ENCODE peak calls at places on chromosomes 2 and 18, in four cellular contexts. One of them, this sample, is unnamed.

GRCh38 chr18:77068890-77069312 is 63.7 kb downstream of the MBP start:
- DNase-seq in stimulated activated CD8-positive, alpha-beta memory T cell treated with anti-CD3 and anti-CD28 coated beads, Interleukin-7, amount 100 ng/mL, for 24 hours: no peak
- DNase-seq in stimulated activated CD4-positive, alpha-beta T cell treated with anti-CD3 and anti-CD28 coated beads, Interleukin-15, amount 100 ng/mL, for 24 hours: no peak
- DNase-seq in dorsolateral prefrontal cortex: no peak
- DNase-seq in this sample: no peak

GRCh38 chr2:126945118-126945517 is 46.4 kb downstream of the TEX51 start:
- DNase-seq in stimulated activated CD8-positive, alpha-beta memory T cell treated with anti-CD3 and anti-CD28 coated beads, Interleukin-7, amount 100 ng/mL, for 24 hours: no peak
- DNase-seq in dorsolateral prefrontal cortex: no peak
- DNase-seq in stimulated activated CD4-positive, alpha-beta T cell treated with anti-CD3 and anti-CD28 coated beads, Interleukin-15, amount 100 ng/mL, for 24 hours: no peak
- DNase-seq in this sample: no peak

GRCh38 chr2:135638825-135639224 is 102.8 kb upstream of the UBXN4 start:
- DNase-seq in stimulated activated CD4-positive, alpha-beta T cell treated with anti-CD3 and anti-CD28 coated beads, Interleukin-15, amount 100 ng/mL, for 24 hours: no peak
- DNase-seq in stimulated activated CD8-positive, alpha-beta memory T cell treated with anti-CD3 and anti-CD28 coated beads, Interleukin-7, amount 100 ng/mL, for 24 hours: no peak
- DNase-seq in dorsolateral prefrontal cortex: no peak
- DNase-seq in this sample: no peak

GRCh38 chr2:172038604-172039003 is 38.9 kb downstream of the METAP1D start:
- DNase-seq in stimulated activated CD8-positive, alpha-beta memory T cell treated with anti-CD3 and anti-CD28 coated beads, Interleukin-7, amount 100 ng/mL, for 24 hours: no peak
- DNase-seq in stimulated activated CD4-positive, alpha-beta T cell treated with anti-CD3 and anti-CD28 coated beads, Interleukin-15, amount 100 ng/mL, for 24 hours: no peak
- DNase-seq in dorsolateral prefrontal cortex: no peak
- DNase-seq in this sample: no peak

GRCh38 chr2:39682078-39682477 is 16.4 kb downstream of the TMEM178A start:
- DNase-seq in stimulated activated CD8-positive, alpha-beta memory T cell treated with anti-CD3 and anti-CD28 coated beads, Interleukin-7, amount 100 ng/mL, for 24 hours: no peak
- DNase-seq in dorsolateral prefrontal cortex: no peak
- DNase-seq in stimulated activated CD4-positive, alpha-beta T cell treated with anti-CD3 and anti-CD28 coated beads, Interleukin-15, amount 100 ng/mL, for 24 hours: no peak
- DNase-seq in this sample: no peak

GRCh38 chr18:57533399-57533884 is 53.1 kb downstream of the FECH start:
- DNase-seq in stimulated activated CD4-positive, alpha-beta T cell treated with anti-CD3 and anti-CD28 coated beads, Interleukin-15, amount 100 ng/mL, for 24 hours: no peak
- DNase-seq in dorsolateral prefrontal cortex: no peak
- DNase-seq in stimulated activated CD8-positive, alpha-beta memory T cell treated with anti-CD3 and anti-CD28 coated beads, Interleukin-7, amount 100 ng/mL, for 24 hours: no peak
- DNase-seq in this sample: no peak

GRCh38 chr2:132701810-132702209 is 31.8 kb upstream of the LYPD1 start:
- DNase-seq in stimulated activated CD4-positive, alpha-beta T cell treated with anti-CD3 and anti-CD28 coated beads, Interleukin-15, amount 100 ng/mL, for 24 hours: no peak
- DNase-seq in dorsolateral prefrontal cortex: no peak
- DNase-seq in stimulated activated CD8-positive, alpha-beta memory T cell treated with anti-CD3 and anti-CD28 coated beads, Interleukin-7, amount 100 ng/mL, for 24 hours: no peak
- DNase-seq in this sample: no peak

GRCh38 chr2:66866331-66867037 is 431.6 kb downstream of the MEIS1 start:
- DNase-seq in stimulated activated CD8-positive, alpha-beta memory T cell treated with anti-CD3 and anti-CD28 coated beads, Interleukin-7, amount 100 ng/mL, for 24 hours: no peak
- DNase-seq in stimulated activated CD4-positive, alpha-beta T cell treated with anti-CD3 and anti-CD28 coated beads, Interleukin-15, amount 100 ng/mL, for 24 hours: no peak
- DNase-seq in dorsolateral prefrontal cortex: no peak
- DNase-seq in this sample: no peak

GRCh38 chr2:44120428-44120827 is 48.2 kb upstream of the PPM1B start:
- DNase-seq in stimulated activated CD8-positive, alpha-beta memory T cell treated with anti-CD3 and anti-CD28 coated beads, Interleukin-7, amount 100 ng/mL, for 24 hours: no peak
- DNase-seq in stimulated activated CD4-positive, alpha-beta T cell treated with anti-CD3 and anti-CD28 coated beads, Interleukin-15, amount 100 ng/mL, for 24 hours: peak; percentile 39
- DNase-seq in dorsolateral prefrontal cortex: no peak
- DNase-seq in this sample: no peak

GRCh38 chr2:55247025-55247424 is 14.5 kb downstream of the RPS27A start:
- DNase-seq in stimulated activated CD4-positive, alpha-beta T cell treated with anti-CD3 and anti-CD28 coated beads, Interleukin-15, amount 100 ng/mL, for 24 hours: no peak
- DNase-seq in dorsolateral prefrontal cortex: no peak
- DNase-seq in stimulated activated CD8-positive, alpha-beta memory T cell treated with anti-CD3 and anti-CD28 coated beads, Interleukin-7, amount 100 ng/mL, for 24 hours: no peak
- DNase-seq in this sample: no peak

GRCh38 chr2:120826716-120827410 is 91.2 kb downstream of the GLI2 start:
- DNase-seq in stimulated activated CD4-positive, alpha-beta T cell treated with anti-CD3 and anti-CD28 coated beads, Interleukin-15, amount 100 ng/mL, for 24 hours: no peak
- DNase-seq in stimulated activated CD8-positive, alpha-beta memory T cell treated with anti-CD3 and anti-CD28 coated beads, Interleukin-7, amount 100 ng/mL, for 24 hours: no peak
- DNase-seq in dorsolateral prefrontal cortex: no peak
- DNase-seq in this sample: peak; percentile 55

GRCh38 chr2:191838526-191838925 is 8.4 kb downstream of the CAVIN2 start:
- DNase-seq in stimulated activated CD8-positive, alpha-beta memory T cell treated with anti-CD3 and anti-CD28 coated beads, Interleukin-7, amount 100 ng/mL, for 24 hours: no peak
- DNase-seq in stimulated activated CD4-positive, alpha-beta T cell treated with anti-CD3 and anti-CD28 coated beads, Interleukin-15, amount 100 ng/mL, for 24 hours: no peak
- DNase-seq in dorsolateral prefrontal cortex: no peak
- DNase-seq in this sample: no peak

GRCh38 chr2:43000242-43001054 is 208.1 kb upstream of the HAAO start:
- DNase-seq in dorsolateral prefrontal cortex: peak; percentile 73
- DNase-seq in stimulated activated CD8-positive, alpha-beta memory T cell treated with anti-CD3 and anti-CD28 coated beads, Interleukin-7, amount 100 ng/mL, for 24 hours: no peak
- DNase-seq in stimulated activated CD4-positive, alpha-beta T cell treated with anti-CD3 and anti-CD28 coated beads, Interleukin-15, amount 100 ng/mL, for 24 hours: no peak
- DNase-seq in this sample: peak; percentile 48

GRCh38 chr2:85792783-85793441 is 39.1 kb downstream of the ATOH8 start:
- DNase-seq in dorsolateral prefrontal cortex: no peak
- DNase-seq in stimulated activated CD8-positive, alpha-beta memory T cell treated with anti-CD3 and anti-CD28 coated beads, Interleukin-7, amount 100 ng/mL, for 24 hours: no peak
- DNase-seq in stimulated activated CD4-positive, alpha-beta T cell treated with anti-CD3 and anti-CD28 coated beads, Interleukin-15, amount 100 ng/mL, for 24 hours: no peak
- DNase-seq in this sample: peak; percentile 46

GRCh38 chr18:59699750-59700534 is 2.7 kb upstream of the CCBE1 start:
- DNase-seq in stimulated activated CD8-positive, alpha-beta memory T cell treated with anti-CD3 and anti-CD28 coated beads, Interleukin-7, amount 100 ng/mL, for 24 hours: no peak
- DNase-seq in dorsolateral prefrontal cortex: no peak
- DNase-seq in stimulated activated CD4-positive, alpha-beta T cell treated with anti-CD3 and anti-CD28 coated beads, Interleukin-15, amount 100 ng/mL, for 24 hours: no peak
- DNase-seq in this sample: no peak

GRCh38 chr2:182543746-182544525 is 117.1 kb upstream of the PDE1A start:
- DNase-seq in dorsolateral prefrontal cortex: no peak
- DNase-seq in stimulated activated CD8-positive, alpha-beta memory T cell treated with anti-CD3 and anti-CD28 coated beads, Interleukin-7, amount 100 ng/mL, for 24 hours: no peak
- DNase-seq in stimulated activated CD4-positive, alpha-beta T cell treated with anti-CD3 and anti-CD28 coated beads, Interleukin-15, amount 100 ng/mL, for 24 hours: no peak
- DNase-seq in this sample: no peak

GRCh38 chr2:54915101-54915500 is 135.2 kb downstream of the RTN4 start:
- DNase-seq in dorsolateral prefrontal cortex: no peak
- DNase-seq in stimulated activated CD4-positive, alpha-beta T cell treated with anti-CD3 and anti-CD28 coated beads, Interleukin-15, amount 100 ng/mL, for 24 hours: no peak
- DNase-seq in stimulated activated CD8-positive, alpha-beta memory T cell treated with anti-CD3 and anti-CD28 coated beads, Interleukin-7, amount 100 ng/mL, for 24 hours: no peak
- DNase-seq in this sample: no peak

GRCh38 chr2:217935901-217936684 is 66.7 kb downstream of the TNS1 start:
- DNase-seq in stimulated activated CD4-positive, alpha-beta T cell treated with anti-CD3 and anti-CD28 coated beads, Interleukin-15, amount 100 ng/mL, for 24 hours: no peak
- DNase-seq in dorsolateral prefrontal cortex: no peak
- DNase-seq in stimulated activated CD8-positive, alpha-beta memory T cell treated with anti-CD3 and anti-CD28 coated beads, Interleukin-7, amount 100 ng/mL, for 24 hours: no peak
- DNase-seq in this sample: no peak

GRCh38 chr2:14761118-14761517 is 128.6 kb downstream of the LRATD1 start:
- DNase-seq in stimulated activated CD8-positive, alpha-beta memory T cell treated with anti-CD3 and anti-CD28 coated beads, Interleukin-7, amount 100 ng/mL, for 24 hours: no peak
- DNase-seq in stimulated activated CD4-positive, alpha-beta T cell treated with anti-CD3 and anti-CD28 coated beads, Interleukin-15, amount 100 ng/mL, for 24 hours: no peak
- DNase-seq in dorsolateral prefrontal cortex: no peak
- DNase-seq in this sample: no peak

GRCh38 chr2:72825271-72826155 is at the start of gene EXOC6B:
- DNase-seq in stimulated activated CD8-positive, alpha-beta memory T cell treated with anti-CD3 and anti-CD28 coated beads, Interleukin-7, amount 100 ng/mL, for 24 hours: peak; percentile 78
- DNase-seq in dorsolateral prefrontal cortex: peak; percentile 90
- DNase-seq in stimulated activated CD4-positive, alpha-beta T cell treated with anti-CD3 and anti-CD28 coated beads, Interleukin-15, amount 100 ng/mL, for 24 hours: peak; percentile 94
- DNase-seq in this sample: peak; percentile 89

GRCh38 chr18:48436907-48437306 is 27.7 kb upstream of the ZBTB7C start:
- DNase-seq in stimulated activated CD8-positive, alpha-beta memory T cell treated with anti-CD3 and anti-CD28 coated beads, Interleukin-7, amount 100 ng/mL, for 24 hours: no peak
- DNase-seq in dorsolateral prefrontal cortex: no peak
- DNase-seq in stimulated activated CD4-positive, alpha-beta T cell treated with anti-CD3 and anti-CD28 coated beads, Interleukin-15, amount 100 ng/mL, for 24 hours: no peak
- DNase-seq in this sample: no peak

GRCh38 chr2:105950521-105951389 is 206.0 kb downstream of the NCK2 start:
- DNase-seq in dorsolateral prefrontal cortex: no peak
- DNase-seq in stimulated activated CD4-positive, alpha-beta T cell treated with anti-CD3 and anti-CD28 coated beads, Interleukin-15, amount 100 ng/mL, for 24 hours: peak; percentile 25
- DNase-seq in stimulated activated CD8-positive, alpha-beta memory T cell treated with anti-CD3 and anti-CD28 coated beads, Interleukin-7, amount 100 ng/mL, for 24 hours: no peak
- DNase-seq in this sample: no peak

GRCh38 chr2:216195565-216195978 is 86.4 kb downstream of the XRCC5 start:
- DNase-seq in stimulated activated CD8-positive, alpha-beta memory T cell treated with anti-CD3 and anti-CD28 coated beads, Interleukin-7, amount 100 ng/mL, for 24 hours: no peak
- DNase-seq in dorsolateral prefrontal cortex: no peak
- DNase-seq in stimulated activated CD4-positive, alpha-beta T cell treated with anti-CD3 and anti-CD28 coated beads, Interleukin-15, amount 100 ng/mL, for 24 hours: peak; percentile 40
- DNase-seq in this sample: no peak

GRCh38 chr2:42163444-42164045 is 5.6 kb upstream of the EML4 start:
- DNase-seq in stimulated activated CD4-positive, alpha-beta T cell treated with anti-CD3 and anti-CD28 coated beads, Interleukin-15, amount 100 ng/mL, for 24 hours: no peak
- DNase-seq in stimulated activated CD8-positive, alpha-beta memory T cell treated with anti-CD3 and anti-CD28 coated beads, Interleukin-7, amount 100 ng/mL, for 24 hours: no peak
- DNase-seq in dorsolateral prefrontal cortex: no peak
- DNase-seq in this sample: no peak

GRCh38 chr2:58207189-58207588 is 33.9 kb downstream of the FANCL start:
- DNase-seq in stimulated activated CD8-positive, alpha-beta memory T cell treated with anti-CD3 and anti-CD28 coated beads, Interleukin-7, amount 100 ng/mL, for 24 hours: no peak
- DNase-seq in dorsolateral prefrontal cortex: no peak
- DNase-seq in stimulated activated CD4-positive, alpha-beta T cell treated with anti-CD3 and anti-CD28 coated beads, Interleukin-15, amount 100 ng/mL, for 24 hours: no peak
- DNase-seq in this sample: no peak

GRCh38 chr2:11750422-11750821 is 4.0 kb downstream of the LPIN1 start:
- DNase-seq in stimulated activated CD8-positive, alpha-beta memory T cell treated with anti-CD3 and anti-CD28 coated beads, Interleukin-7, amount 100 ng/mL, for 24 hours: no peak
- DNase-seq in stimulated activated CD4-positive, alpha-beta T cell treated with anti-CD3 and anti-CD28 coated beads, Interleukin-15, amount 100 ng/mL, for 24 hours: peak; percentile 56
- DNase-seq in dorsolateral prefrontal cortex: no peak
- DNase-seq in this sample: no peak

GRCh38 chr2:186349508-186349907 is 136.6 kb upstream of the ZC3H15 start:
- DNase-seq in stimulated activated CD4-positive, alpha-beta T cell treated with anti-CD3 and anti-CD28 coated beads, Interleukin-15, amount 100 ng/mL, for 24 hours: no peak
- DNase-seq in stimulated activated CD8-positive, alpha-beta memory T cell treated with anti-CD3 and anti-CD28 coated beads, Interleukin-7, amount 100 ng/mL, for 24 hours: no peak
- DNase-seq in dorsolateral prefrontal cortex: no peak
- DNase-seq in this sample: no peak

GRCh38 chr2:207046642-207047213 is 107.4 kb downstream of the CPO start:
- DNase-seq in stimulated activated CD4-positive, alpha-beta T cell treated with anti-CD3 and anti-CD28 coated beads, Interleukin-15, amount 100 ng/mL, for 24 hours: peak; percentile 29
- DNase-seq in dorsolateral prefrontal cortex: no peak
- DNase-seq in stimulated activated CD8-positive, alpha-beta memory T cell treated with anti-CD3 and anti-CD28 coated beads, Interleukin-7, amount 100 ng/mL, for 24 hours: no peak
- DNase-seq in this sample: no peak

GRCh38 chr2:233470007-233470687 is 96.4 kb downstream of the USP40 start:
- DNase-seq in dorsolateral prefrontal cortex: peak; percentile 68
- DNase-seq in stimulated activated CD8-positive, alpha-beta memory T cell treated with anti-CD3 and anti-CD28 coated beads, Interleukin-7, amount 100 ng/mL, for 24 hours: no peak
- DNase-seq in stimulated activated CD4-positive, alpha-beta T cell treated with anti-CD3 and anti-CD28 coated beads, Interleukin-15, amount 100 ng/mL, for 24 hours: no peak
- DNase-seq in this sample: peak; percentile 90

GRCh38 chr2:190853659-190854386 is 26.8 kb upstream of the GLS start:
- DNase-seq in stimulated activated CD8-positive, alpha-beta memory T cell treated with anti-CD3 and anti-CD28 coated beads, Interleukin-7, amount 100 ng/mL, for 24 hours: no peak
- DNase-seq in stimulated activated CD4-positive, alpha-beta T cell treated with anti-CD3 and anti-CD28 coated beads, Interleukin-15, amount 100 ng/mL, for 24 hours: no peak
- DNase-seq in dorsolateral prefrontal cortex: no peak
- DNase-seq in this sample: no peak

GRCh38 chr2:219542931-219543595 is 546 bp downstream of the CHPF start:
- DNase-seq in stimulated activated CD8-positive, alpha-beta memory T cell treated with anti-CD3 and anti-CD28 coated beads, Interleukin-7, amount 100 ng/mL, for 24 hours: no peak
- DNase-seq in dorsolateral prefrontal cortex: no peak
- DNase-seq in stimulated activated CD4-positive, alpha-beta T cell treated with anti-CD3 and anti-CD28 coated beads, Interleukin-15, amount 100 ng/mL, for 24 hours: no peak
- DNase-seq in this sample: no peak

GRCh38 chr2:1088192-1088860 is 137.7 kb downstream of the SNTG2 start:
- DNase-seq in stimulated activated CD4-positive, alpha-beta T cell treated with anti-CD3 and anti-CD28 coated beads, Interleukin-15, amount 100 ng/mL, for 24 hours: no peak
- DNase-seq in stimulated activated CD8-positive, alpha-beta memory T cell treated with anti-CD3 and anti-CD28 coated beads, Interleukin-7, amount 100 ng/mL, for 24 hours: no peak
- DNase-seq in dorsolateral prefrontal cortex: no peak
- DNase-seq in this sample: no peak

GRCh38 chr2:54999182-54999581 is 51.1 kb downstream of the RTN4 start:
- DNase-seq in stimulated activated CD8-positive, alpha-beta memory T cell treated with anti-CD3 and anti-CD28 coated beads, Interleukin-7, amount 100 ng/mL, for 24 hours: no peak
- DNase-seq in stimulated activated CD4-positive, alpha-beta T cell treated with anti-CD3 and anti-CD28 coated beads, Interleukin-15, amount 100 ng/mL, for 24 hours: no peak
- DNase-seq in dorsolateral prefrontal cortex: no peak
- DNase-seq in this sample: no peak

GRCh38 chr2:18104583-18105224 is 226.2 kb downstream of the KCNS3 start:
- DNase-seq in dorsolateral prefrontal cortex: no peak
- DNase-seq in stimulated activated CD4-positive, alpha-beta T cell treated with anti-CD3 and anti-CD28 coated beads, Interleukin-15, amount 100 ng/mL, for 24 hours: no peak
- DNase-seq in stimulated activated CD8-positive, alpha-beta memory T cell treated with anti-CD3 and anti-CD28 coated beads, Interleukin-7, amount 100 ng/mL, for 24 hours: no peak
- DNase-seq in this sample: no peak

GRCh38 chr2:106193491-106193976 is 567 bp downstream of the UXS1 start:
- DNase-seq in dorsolateral prefrontal cortex: no peak
- DNase-seq in stimulated activated CD8-positive, alpha-beta memory T cell treated with anti-CD3 and anti-CD28 coated beads, Interleukin-7, amount 100 ng/mL, for 24 hours: peak; percentile 11
- DNase-seq in stimulated activated CD4-positive, alpha-beta T cell treated with anti-CD3 and anti-CD28 coated beads, Interleukin-15, amount 100 ng/mL, for 24 hours: peak; percentile 42
- DNase-seq in this sample: no peak

GRCh38 chr2:16481342-16481741 is 184.3 kb downstream of the CYRIA start:
- DNase-seq in stimulated activated CD4-positive, alpha-beta T cell treated with anti-CD3 and anti-CD28 coated beads, Interleukin-15, amount 100 ng/mL, for 24 hours: no peak
- DNase-seq in dorsolateral prefrontal cortex: no peak
- DNase-seq in stimulated activated CD8-positive, alpha-beta memory T cell treated with anti-CD3 and anti-CD28 coated beads, Interleukin-7, amount 100 ng/mL, for 24 hours: no peak
- DNase-seq in this sample: no peak

GRCh38 chr2:7394195-7394594 is 477.0 kb downstream of the RNF144A start:
- DNase-seq in stimulated activated CD8-positive, alpha-beta memory T cell treated with anti-CD3 and anti-CD28 coated beads, Interleukin-7, amount 100 ng/mL, for 24 hours: no peak
- DNase-seq in stimulated activated CD4-positive, alpha-beta T cell treated with anti-CD3 and anti-CD28 coated beads, Interleukin-15, amount 100 ng/mL, for 24 hours: no peak
- DNase-seq in dorsolateral prefrontal cortex: no peak
- DNase-seq in this sample: no peak

GRCh38 chr2:52536929-52537460 is 1230.6 kb upstream of the CHAC2 start:
- DNase-seq in stimulated activated CD8-positive, alpha-beta memory T cell treated with anti-CD3 and anti-CD28 coated beads, Interleukin-7, amount 100 ng/mL, for 24 hours: no peak
- DNase-seq in stimulated activated CD4-positive, alpha-beta T cell treated with anti-CD3 and anti-CD28 coated beads, Interleukin-15, amount 100 ng/mL, for 24 hours: no peak
- DNase-seq in dorsolateral prefrontal cortex: no peak
- DNase-seq in this sample: no peak

This sample was measured in tibial artery.